ENCODE peak calls at places on chromosomes 1 and 21, in six cellular contexts. B is fibroblast of mammary gland; I is renal cortical epithelial cell; S is activated T-cell treated with anti-CD3 and anti-CD28 coated beads, Interleukin-2, amount 50 U/mL, for 72 hours; V is dermis blood vessel endothelial cell; E is omental fat pad. L is an unnamed sample.

GRCh38 chr21:41664881-41665765 is 101.7 kb downstream of the RIPK4 start:
- DNase-seq in B (peak), I (peak), S (no peak), V (peak), E (no peak), L (no peak)

GRCh38 chr1:202234331-202235002 is 40.9 kb downstream of the LGR6 start:
- DNase-seq in B (peak), I (no peak), S (no peak), V (no peak), E (no peak), L (no peak)

GRCh38 chr1:243325305-243325890 is 69.6 kb downstream of the SDCCAG8 start:
- DNase-seq in B (peak), I (peak), S (peak), V (peak), E (no peak), L (peak)

GRCh38 chr1:218374972-218375371 is 29.8 kb downstream of the TGFB2 start:
- DNase-seq in B (peak), I (peak), S (no peak), V (peak), E (no peak), L (no peak)

GRCh38 chr1:226482975-226483660 is 65.4 kb upstream of the STUM start:
- DNase-seq in B (no peak), I (no peak), S (no peak), V (no peak), E (no peak), L (no peak)

GRCh38 chr1:224533517-224533916 is 82.6 kb upstream of the CNIH3 start:
- DNase-seq in B (no peak), I (no peak), S (no peak), V (no peak), E (no peak), L (no peak)

GRCh38 chr1:97996880-97997279 is 76.0 kb upstream of the DPYD start:
- DNase-seq in B (no peak), I (no peak), S (no peak), V (peak), E (no peak), L (no peak)

GRCh38 chr1:54377040-54377691 is 29.0 kb downstream of the SSBP3 start:
- DNase-seq in B (no peak), I (no peak), S (no peak), V (no peak), E (no peak), L (no peak)

GRCh38 chr1:204139952-204140351 is 11.9 kb downstream of the ETNK2 start:
- DNase-seq in B (no peak), I (no peak), S (no peak), V (no peak), E (no peak), L (no peak)

GRCh38 chr1:40393173-40393572 is 19.6 kb downstream of the SMAP2 start:
- DNase-seq in B (no peak), I (no peak), S (no peak), V (no peak), E (no peak), L (no peak)

GRCh38 chr1:201362906-201363305 is 14.6 kb downstream of the TNNT2 start:
- DNase-seq in B (no peak), I (no peak), S (no peak), V (no peak), E (no peak), L (no peak)

GRCh38 chr1:22229374-22229773 is 86.5 kb upstream of the WNT4 start:
- DNase-seq in B (no peak), I (peak), S (no peak), V (peak), E (no peak), L (no peak)

GRCh38 chr1:177511036-177511435 is 340.3 kb downstream of the BRINP2 start:
- DNase-seq in B (peak), I (no peak), S (no peak), V (peak), E (no peak), L (no peak)

GRCh38 chr1:30731806-30732276 is 8.5 kb upstream of the MATN1 start:
- DNase-seq in B (no peak), I (no peak), S (no peak), V (no peak), E (no peak), L (no peak)

GRCh38 chr1:231519166-231519565 is 9.3 kb upstream of the TSNAX start:
- DNase-seq in B (peak), I (no peak), S (no peak), V (no peak), E (no peak), L (no peak)

GRCh38 chr21:41958886-41959563 is 5.2 kb upstream of the C2CD2 start:
- DNase-seq in B (no peak), I (peak), S (no peak), V (peak), E (no peak), L (no peak)

GRCh38 chr1:15703562-15703961 is 19.4 kb downstream of the PLEKHM2 start:
- DNase-seq in B (peak), I (peak), S (no peak), V (peak), E (peak), L (no peak)

GRCh38 chr1:199396456-199396855 is 631.1 kb upstream of the NR5A2 start:
- DNase-seq in B (no peak), I (no peak), S (no peak), V (no peak), E (no peak), L (no peak)

GRCh38 chr1:60129916-60130315 is 56.3 kb upstream of the C1orf87 start:
- DNase-seq in B (peak), I (peak), S (no peak), V (no peak), E (no peak), L (no peak)

GRCh38 chr1:42423621-42424200 is 32.1 kb downstream of the ZMYND12 start:
- DNase-seq in B (no peak), I (no peak), S (no peak), V (no peak), E (no peak), L (no peak)